ENCODE peak calls at places on chromosomes 1 and 21, in six cellular contexts. One of them, this sample, is unnamed.

GRCh38 chr1:198234511-198235251 is 77.9 kb downstream of the NEK7 start:
- DNase-seq in IMR-90: peak
- DNase-seq in H9: no peak
- DNase-seq in H1: no peak
- DNase-seq in neuronal stem cell: no peak
- DNase-seq in mesenchymal stem cell: peak
- DNase-seq in this sample: no peak

GRCh38 chr1:238772321-238772720 is 614.0 kb upstream of the CHRM3 start:
- DNase-seq in IMR-90: peak
- DNase-seq in H9: no peak
- DNase-seq in H1: no peak
- DNase-seq in neuronal stem cell: no peak
- DNase-seq in mesenchymal stem cell: no peak
- DNase-seq in this sample: no peak

GRCh38 chr1:67429528-67430357 is 459 bp downstream of the SERBP1 start:
- DNase-seq in IMR-90: no peak
- DNase-seq in H9: no peak
- DNase-seq in H1: no peak
- DNase-seq in neuronal stem cell: no peak
- DNase-seq in mesenchymal stem cell: peak
- DNase-seq in this sample: peak

GRCh38 chr1:220281159-220281574 is 8.9 kb upstream of the RAB3GAP2 start:
- DNase-seq in IMR-90: peak
- DNase-seq in H9: no peak
- DNase-seq in H1: no peak
- DNase-seq in neuronal stem cell: no peak
- DNase-seq in mesenchymal stem cell: peak
- DNase-seq in this sample: no peak

GRCh38 chr1:58888776-58889341 is 105.0 kb upstream of the JUN start:
- DNase-seq in IMR-90: peak
- DNase-seq in H9: no peak
- DNase-seq in H1: no peak
- DNase-seq in neuronal stem cell: no peak
- DNase-seq in mesenchymal stem cell: no peak
- DNase-seq in this sample: no peak

GRCh38 chr1:85607126-85607912 is 26.8 kb downstream of the CCN1 start:
- DNase-seq in IMR-90: peak
- DNase-seq in H9: peak
- DNase-seq in H1: peak
- DNase-seq in neuronal stem cell: peak
- DNase-seq in mesenchymal stem cell: peak
- DNase-seq in this sample: peak

GRCh38 chr1:201147396-201148015 is 6.8 kb downstream of the TMEM9 start:
- DNase-seq in IMR-90: no peak
- DNase-seq in H9: no peak
- DNase-seq in H1: no peak
- DNase-seq in neuronal stem cell: no peak
- DNase-seq in mesenchymal stem cell: no peak
- DNase-seq in this sample: no peak

GRCh38 chr21:32934829-32935228 is 90.9 kb upstream of the OLIG2 start:
- DNase-seq in IMR-90: no peak
- DNase-seq in H9: peak
- DNase-seq in H1: no peak
- DNase-seq in neuronal stem cell: no peak
- DNase-seq in mesenchymal stem cell: no peak
- DNase-seq in this sample: no peak

GRCh38 chr1:43373034-43373940 is 5.5 kb upstream of the ELOVL1 start:
- DNase-seq in IMR-90: peak
- DNase-seq in H9: no peak
- DNase-seq in H1: no peak
- DNase-seq in neuronal stem cell: no peak
- DNase-seq in mesenchymal stem cell: peak
- DNase-seq in this sample: peak

GRCh38 chr1:57741521-57741920 is 317.7 kb upstream of the DAB1 start:
- DNase-seq in IMR-90: no peak
- DNase-seq in H9: no peak
- DNase-seq in H1: no peak
- DNase-seq in neuronal stem cell: no peak
- DNase-seq in mesenchymal stem cell: no peak
- DNase-seq in this sample: no peak

GRCh38 chr1:168298446-168298845 is 17.8 kb downstream of the TBX19 start:
- DNase-seq in IMR-90: no peak
- DNase-seq in H9: no peak
- DNase-seq in H1: no peak
- DNase-seq in neuronal stem cell: no peak
- DNase-seq in mesenchymal stem cell: no peak
- DNase-seq in this sample: no peak

GRCh38 chr1:246641394-246641793 is 75.1 kb downstream of the CNST start:
- DNase-seq in IMR-90: no peak
- DNase-seq in H9: no peak
- DNase-seq in H1: no peak
- DNase-seq in neuronal stem cell: no peak
- DNase-seq in mesenchymal stem cell: no peak
- DNase-seq in this sample: no peak
- H3K9ac ChIP-seq in IMR-90: no peak
- H3K9ac ChIP-seq in H9: no peak
- H3K9ac ChIP-seq in H1: no peak
- H3K9ac ChIP-seq in neuronal stem cell: no peak
- H3K9ac ChIP-seq in mesenchymal stem cell: no peak
- H3K9ac ChIP-seq in this sample: no peak

DNA sequence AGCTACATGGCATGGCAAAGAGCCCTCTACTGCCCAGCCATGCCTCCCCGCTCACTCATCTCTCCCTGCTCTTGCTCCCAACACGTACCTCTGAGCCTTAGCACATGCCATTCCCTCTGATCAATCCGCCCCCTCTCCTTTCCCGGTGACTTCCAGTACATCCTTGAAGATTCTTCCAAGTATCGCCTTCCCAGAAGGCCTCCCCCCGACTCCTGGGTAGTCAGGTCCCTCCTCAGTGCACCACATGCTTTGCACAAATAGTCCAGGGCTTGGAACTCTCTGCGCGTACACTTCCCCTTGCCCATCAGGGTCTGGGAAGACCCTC is 77.0 kb upstream of the IFFO2 start:
- DNase-seq in IMR-90: no peak
- DNase-seq in H9: no peak
- DNase-seq in H1: no peak
- DNase-seq in neuronal stem cell: no peak
- DNase-seq in mesenchymal stem cell: no peak
- DNase-seq in this sample: no peak
- H2AFZ ChIP-seq in IMR-90: peak
- H2AFZ ChIP-seq in H9: no peak
- H2AFZ ChIP-seq in H1: no peak
- H2AFZ ChIP-seq in neuronal stem cell: no peak
- H2AFZ ChIP-seq in mesenchymal stem cell: no peak
- H2AFZ ChIP-seq in this sample: no peak

DNA sequence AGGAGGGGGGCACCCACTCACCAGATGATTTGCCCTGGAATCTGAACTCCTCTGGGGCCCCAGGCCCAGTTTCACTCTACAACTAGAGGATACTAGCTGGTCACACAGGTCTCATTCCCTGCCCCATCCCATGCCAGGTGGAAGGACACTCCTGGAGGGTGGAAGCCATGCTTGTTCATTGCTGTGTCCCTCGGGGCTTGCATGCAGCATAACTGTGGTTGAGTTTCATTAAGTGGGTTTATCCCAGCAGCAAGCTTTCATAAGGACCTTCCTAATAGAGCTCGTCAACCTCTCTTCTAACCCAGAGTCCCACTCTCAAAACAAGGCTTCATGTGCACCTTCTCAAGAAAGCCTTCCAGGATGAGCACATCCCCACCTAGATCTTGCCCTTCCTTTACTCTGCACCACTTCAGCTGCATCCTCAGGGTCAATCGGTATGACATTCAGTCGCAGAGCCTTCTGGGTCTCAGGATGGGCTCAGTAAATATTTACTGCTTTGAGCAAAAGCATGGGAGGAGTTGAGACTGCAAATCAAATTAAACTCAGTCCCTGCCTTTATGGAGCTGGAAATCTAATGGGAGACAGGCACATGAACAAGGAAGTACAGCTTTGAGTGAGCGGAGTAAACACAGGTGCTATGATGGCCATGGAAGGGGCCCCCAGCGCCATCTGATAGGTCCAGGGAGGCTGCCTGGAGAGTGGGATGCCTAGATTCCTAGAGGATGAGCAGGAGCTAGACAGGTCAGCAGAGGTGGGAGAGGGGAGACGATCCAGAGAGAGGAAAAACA is 32.3 kb downstream of the LAMB3 start:
- DNase-seq in IMR-90: no peak
- DNase-seq in H9: no peak
- DNase-seq in H1: no peak
- DNase-seq in neuronal stem cell: no peak
- DNase-seq in mesenchymal stem cell: no peak
- DNase-seq in this sample: no peak
- H4K8ac ChIP-seq in IMR-90: no peak
- H4K8ac ChIP-seq in H9: no peak
- H4K8ac ChIP-seq in H1: no peak
- H4K8ac ChIP-seq in neuronal stem cell: no peak
- H4K8ac ChIP-seq in mesenchymal stem cell: no peak
- H4K8ac ChIP-seq in this sample: no peak

GRCh38 chr1:171438441-171438840 is 46.9 kb upstream of the PRRC2C start:
- DNase-seq in IMR-90: peak
- DNase-seq in H9: no peak
- DNase-seq in H1: no peak
- DNase-seq in neuronal stem cell: no peak
- DNase-seq in mesenchymal stem cell: peak
- DNase-seq in this sample: peak
- H3K9ac ChIP-seq in IMR-90: no peak
- H3K9ac ChIP-seq in H9: no peak
- H3K9ac ChIP-seq in H1: no peak
- H3K9ac ChIP-seq in neuronal stem cell: no peak
- H3K9ac ChIP-seq in mesenchymal stem cell: peak
- H3K9ac ChIP-seq in this sample: no peak

GRCh38 chr1:25996966-25997758 is 701 bp downstream of the PAFAH2 start:
- DNase-seq in IMR-90: peak
- DNase-seq in H9: no peak
- DNase-seq in H1: no peak
- DNase-seq in neuronal stem cell: no peak
- DNase-seq in mesenchymal stem cell: peak
- DNase-seq in this sample: peak
- H2AFZ ChIP-seq in IMR-90: peak
- H2AFZ ChIP-seq in H9: no peak
- H2AFZ ChIP-seq in H1: peak
- H2AFZ ChIP-seq in neuronal stem cell: peak
- H2AFZ ChIP-seq in mesenchymal stem cell: peak
- H2AFZ ChIP-seq in this sample: peak

DNA sequence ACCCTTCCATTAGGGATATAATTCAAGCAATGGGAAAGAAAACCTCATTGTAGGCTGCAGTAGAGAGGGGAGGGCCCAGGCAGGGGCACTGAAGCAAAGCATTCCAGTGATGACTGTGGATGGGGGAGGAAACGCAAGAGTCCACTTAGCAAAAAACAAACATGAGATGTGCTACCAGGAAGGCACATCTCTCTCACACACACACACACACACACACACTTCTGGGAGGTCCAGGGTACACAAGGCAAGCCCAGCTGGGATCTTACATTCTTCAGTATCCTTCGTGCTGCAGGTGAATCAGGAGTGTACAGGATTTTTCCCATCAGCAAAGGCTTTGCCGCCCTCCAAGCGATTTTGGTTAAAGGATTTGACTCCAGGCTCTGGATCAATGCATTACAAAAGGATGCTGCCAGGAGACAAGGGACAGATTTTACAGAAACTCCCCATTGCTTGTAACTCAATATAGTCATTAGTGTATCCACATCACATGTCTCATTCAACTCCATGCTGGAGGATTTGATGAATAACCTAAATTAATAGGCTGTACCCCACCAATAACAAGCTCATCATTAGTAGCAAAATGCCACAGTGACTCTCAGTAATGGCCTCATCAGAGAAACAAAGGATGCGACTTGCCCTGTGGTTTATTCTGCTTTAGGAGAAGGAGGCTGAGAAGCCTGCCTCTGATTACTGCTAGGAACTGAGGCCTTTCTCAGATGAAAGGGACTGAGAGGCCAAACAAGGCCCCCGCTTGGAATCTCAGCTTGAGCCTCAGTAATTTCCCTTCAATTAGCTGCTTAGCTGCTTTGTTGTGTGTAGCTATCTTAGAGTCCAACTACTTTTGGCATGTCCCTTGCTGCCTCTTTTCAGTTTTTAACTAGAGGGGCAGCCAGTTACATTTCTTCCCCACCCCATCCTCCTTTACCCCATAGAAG is 41.6 kb downstream of the ABCA4 start:
- DNase-seq in IMR-90: no peak
- DNase-seq in H9: no peak
- DNase-seq in H1: no peak
- DNase-seq in neuronal stem cell: peak
- DNase-seq in mesenchymal stem cell: peak
- DNase-seq in this sample: no peak
- H4K8ac ChIP-seq in IMR-90: no peak
- H4K8ac ChIP-seq in H9: no peak
- H4K8ac ChIP-seq in H1: no peak
- H4K8ac ChIP-seq in neuronal stem cell: peak
- H4K8ac ChIP-seq in mesenchymal stem cell: no peak
- H4K8ac ChIP-seq in this sample: peak

GRCh38 chr1:65229201-65229600 is 80.1 kb upstream of the DNAJC6 start:
- DNase-seq in IMR-90: no peak
- DNase-seq in H9: no peak
- DNase-seq in H1: no peak
- DNase-seq in neuronal stem cell: no peak
- DNase-seq in mesenchymal stem cell: no peak
- DNase-seq in this sample: no peak
- H3K9ac ChIP-seq in IMR-90: no peak
- H3K9ac ChIP-seq in H9: no peak
- H3K9ac ChIP-seq in H1: no peak
- H3K9ac ChIP-seq in neuronal stem cell: no peak
- H3K9ac ChIP-seq in mesenchymal stem cell: no peak
- H3K9ac ChIP-seq in this sample: no peak

DNA sequence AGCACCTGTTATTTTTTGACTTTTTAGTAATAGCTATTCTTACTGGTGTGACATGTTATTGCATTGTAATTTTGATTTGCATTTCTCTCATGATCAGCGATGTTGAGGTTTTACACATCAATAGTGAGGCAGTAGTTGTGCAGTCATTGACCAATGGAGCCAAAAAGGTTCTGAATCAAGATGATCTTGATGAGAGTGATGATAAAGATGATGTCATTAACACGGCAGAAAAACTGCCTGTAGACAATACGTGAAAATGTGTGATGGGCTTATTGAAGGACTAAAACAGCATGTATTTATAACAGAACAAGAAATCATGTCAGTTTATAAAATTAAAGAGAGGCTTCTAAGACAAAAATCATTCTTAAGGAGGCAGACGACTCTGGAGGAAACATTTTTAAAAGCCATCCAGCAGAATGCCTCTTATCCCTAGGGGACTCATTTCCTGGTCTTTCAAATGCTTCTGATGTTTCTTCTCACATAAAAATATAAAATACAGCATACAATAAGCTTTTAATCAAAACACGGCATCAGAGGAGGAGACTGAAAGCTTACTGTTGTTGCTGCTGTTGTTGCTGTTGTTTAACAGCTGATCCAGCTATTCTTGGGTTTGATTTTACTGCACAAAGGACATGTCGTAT is 400.4 kb downstream of the LTN1 start:
- DNase-seq in IMR-90: no peak
- DNase-seq in H9: no peak
- DNase-seq in H1: no peak
- DNase-seq in neuronal stem cell: no peak
- DNase-seq in mesenchymal stem cell: no peak
- DNase-seq in this sample: no peak
- H2AFZ ChIP-seq in IMR-90: no peak
- H2AFZ ChIP-seq in H9: no peak
- H2AFZ ChIP-seq in H1: peak
- H2AFZ ChIP-seq in neuronal stem cell: no peak
- H2AFZ ChIP-seq in mesenchymal stem cell: no peak
- H2AFZ ChIP-seq in this sample: no peak

GRCh38 chr1:65265296-65266271 is 43.8 kb upstream of the DNAJC6 start:
- DNase-seq in IMR-90: no peak
- DNase-seq in H9: peak
- DNase-seq in H1: peak
- DNase-seq in neuronal stem cell: no peak
- DNase-seq in mesenchymal stem cell: peak
- DNase-seq in this sample: no peak
- H4K8ac ChIP-seq in IMR-90: no peak
- H4K8ac ChIP-seq in H9: no peak
- H4K8ac ChIP-seq in H1: peak
- H4K8ac ChIP-seq in neuronal stem cell: peak
- H4K8ac ChIP-seq in mesenchymal stem cell: peak
- H4K8ac ChIP-seq in this sample: peak

This sample was measured in trophoblast cell.